ENCODE peak calls at places on chromosomes 7 and 10, in six cellular contexts. V is HCT116, X is MM.1S, N is GM23248, W is neural progenitor cell, P is SK-N-SH. A is an unnamed sample.

GRCh38 chr10:49803988-49804387 is 41.9 kb upstream of the OGDHL start:
- DNase-seq in V (no peak), X (no peak), N (peak), W (no peak), P (no peak), A (peak)

GRCh38 chr10:132700168-132701098 is 85.5 kb downstream of the NKX6-2 start:
- DNase-seq in V (no peak), X (no peak), N (peak), W (no peak), P (no peak), A (no peak)

GRCh38 chr7:33903770-33904679 is 1.3 kb upstream of the BMPER start:
- DNase-seq in V (no peak), X (peak), N (peak), W (peak), P (peak), A (no peak)

GRCh38 chr7:37645276-37646040 is 38.1 kb upstream of the GPR141 start:
- DNase-seq in V (no peak), X (peak), N (no peak), W (no peak), P (no peak), A (no peak)

GRCh38 chr10:125095776-125096175 is 64.6 kb downstream of the CTBP2 start:
- DNase-seq in V (no peak), X (no peak), N (no peak), W (no peak), P (no peak), A (no peak)

GRCh38 chr7:1564603-1565022 is 5.2 kb downstream of the PSMG3 start:
- DNase-seq in V (no peak), X (no peak), N (peak), W (no peak), P (no peak), A (peak)

GRCh38 chr7:45920543-45921380 is at the start of gene IGFBP3:
- DNase-seq in V (no peak), X (peak), N (peak), W (peak), P (peak), A (peak)

GRCh38 chr7:78018541-78019456 is 220.2 kb downstream of the PHTF2 start:
- DNase-seq in V (no peak), X (no peak), N (peak), W (peak), P (peak), A (peak)

GRCh38 chr7:134458341-134458805 is 527 bp downstream of the AKR1B1 start:
- DNase-seq in V (no peak), X (peak), N (peak), W (peak), P (peak), A (no peak)

GRCh38 chr7:150971242-150972048 is 6.7 kb downstream of the KCNH2 start:
- DNase-seq in V (no peak), X (no peak), N (no peak), W (peak), P (peak), A (no peak)

GRCh38 chr10:79280956-79281355 is 66.3 kb upstream of the PPIF start:
- DNase-seq in V (no peak), X (no peak), N (no peak), W (no peak), P (no peak), A (no peak)

GRCh38 chr10:86635402-86635801 is 18.9 kb upstream of the OPN4 start:
- DNase-seq in V (no peak), X (no peak), N (peak), W (no peak), P (no peak), A (peak)

GRCh38 chr10:79270471-79271246 is 76.6 kb upstream of the PPIF start:
- DNase-seq in V (no peak), X (no peak), N (no peak), W (no peak), P (peak), A (no peak)

GRCh38 chr10:480928-481551 is 208.4 kb downstream of the DIP2C start:
- DNase-seq in V (no peak), X (no peak), N (no peak), W (no peak), P (peak), A (no peak)

GRCh38 chr7:66281678-66282593 is 76.8 kb downstream of the TPST1 start:
- DNase-seq in V (peak), X (no peak), N (peak), W (no peak), P (no peak), A (peak)

GRCh38 chr7:141333459-141333858 is 217.8 kb upstream of the AGK start:
- DNase-seq in V (no peak), X (peak), N (peak), W (peak), P (no peak), A (no peak)

GRCh38 chr7:34928052-34928451 is 109.2 kb downstream of the DPY19L1 start:
- DNase-seq in V (peak), X (peak), N (peak), W (peak), P (peak), A (peak)

GRCh38 chr7:23246540-23246939 is at the start of gene GPNMB:
- DNase-seq in V (no peak), X (no peak), N (peak), W (no peak), P (peak), A (peak)

GRCh38 chr7:91772100-91772794 is 108.3 kb downstream of the MTERF1 start:
- DNase-seq in V (no peak), X (no peak), N (peak), W (no peak), P (no peak), A (peak)

GRCh38 chr10:120979435-120980315 is 128.5 kb downstream of the WDR11 start:
- DNase-seq in V (peak), X (peak), N (peak), W (peak), P (peak), A (no peak)

GRCh38 chr10:72292223-72292691 is 18.5 kb downstream of the DDIT4 start:
- DNase-seq in V (peak), X (no peak), N (peak), W (no peak), P (no peak), A (peak)

GRCh38 chr10:7444576-7445226 is 33.9 kb upstream of the SFMBT2 start:
- DNase-seq in V (no peak), X (no peak), N (no peak), W (peak), P (peak), A (no peak)

GRCh38 chr7:100679927-100680588 is 6.5 kb downstream of the GNB2 start:
- DNase-seq in V (no peak), X (no peak), N (peak), W (no peak), P (peak), A (no peak)
- TF ChIP-seq EZH2phosphoT487 in V (no peak), X (no peak), N (no peak), W (no peak), P (no peak), A (no peak)

DNA sequence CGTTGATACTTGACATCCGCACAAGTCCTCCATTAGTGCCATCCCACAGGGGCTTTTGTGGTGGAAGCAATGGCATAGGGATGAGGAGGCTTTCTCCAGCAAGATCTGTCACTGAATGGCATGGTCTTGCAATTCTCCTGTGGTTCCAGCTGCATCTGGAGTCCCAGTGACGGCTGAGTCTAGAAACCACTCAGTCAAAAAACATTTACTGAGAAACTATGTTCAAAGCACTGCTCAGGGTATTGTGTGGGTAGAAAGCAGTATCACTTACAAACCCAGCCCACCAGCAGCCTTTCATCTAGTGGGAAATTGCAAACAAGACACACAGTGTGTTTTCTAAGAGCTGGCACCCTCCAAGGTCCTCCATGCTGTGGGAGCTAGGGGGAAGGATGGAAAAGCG is 135.0 kb upstream of the YAE1 start:
- DNase-seq in V (no peak), X (no peak), N (no peak), W (no peak), P (no peak), A (no peak)
- H2AFZ ChIP-seq in V (no peak), X (no peak), N (no peak), W (no peak), P (no peak), A (no peak)

GRCh38 chr10:113415246-113415645 is 137.6 kb upstream of the HABP2 start:
- DNase-seq in V (no peak), X (no peak), N (peak), W (no peak), P (no peak), A (peak)
- H3K9ac ChIP-seq in V (no peak), X (no peak), N (no peak), W (no peak), P (no peak), A (no peak)

GRCh38 chr7:117791877-117792780 is 81.1 kb downstream of the CTTNBP2 start:
- DNase-seq in V (no peak), X (no peak), N (no peak), W (no peak), P (no peak), A (no peak)
- TF ChIP-seq EZH2phosphoT487 in V (no peak), X (no peak), N (no peak), W (no peak), P (no peak), A (no peak)

DNA sequence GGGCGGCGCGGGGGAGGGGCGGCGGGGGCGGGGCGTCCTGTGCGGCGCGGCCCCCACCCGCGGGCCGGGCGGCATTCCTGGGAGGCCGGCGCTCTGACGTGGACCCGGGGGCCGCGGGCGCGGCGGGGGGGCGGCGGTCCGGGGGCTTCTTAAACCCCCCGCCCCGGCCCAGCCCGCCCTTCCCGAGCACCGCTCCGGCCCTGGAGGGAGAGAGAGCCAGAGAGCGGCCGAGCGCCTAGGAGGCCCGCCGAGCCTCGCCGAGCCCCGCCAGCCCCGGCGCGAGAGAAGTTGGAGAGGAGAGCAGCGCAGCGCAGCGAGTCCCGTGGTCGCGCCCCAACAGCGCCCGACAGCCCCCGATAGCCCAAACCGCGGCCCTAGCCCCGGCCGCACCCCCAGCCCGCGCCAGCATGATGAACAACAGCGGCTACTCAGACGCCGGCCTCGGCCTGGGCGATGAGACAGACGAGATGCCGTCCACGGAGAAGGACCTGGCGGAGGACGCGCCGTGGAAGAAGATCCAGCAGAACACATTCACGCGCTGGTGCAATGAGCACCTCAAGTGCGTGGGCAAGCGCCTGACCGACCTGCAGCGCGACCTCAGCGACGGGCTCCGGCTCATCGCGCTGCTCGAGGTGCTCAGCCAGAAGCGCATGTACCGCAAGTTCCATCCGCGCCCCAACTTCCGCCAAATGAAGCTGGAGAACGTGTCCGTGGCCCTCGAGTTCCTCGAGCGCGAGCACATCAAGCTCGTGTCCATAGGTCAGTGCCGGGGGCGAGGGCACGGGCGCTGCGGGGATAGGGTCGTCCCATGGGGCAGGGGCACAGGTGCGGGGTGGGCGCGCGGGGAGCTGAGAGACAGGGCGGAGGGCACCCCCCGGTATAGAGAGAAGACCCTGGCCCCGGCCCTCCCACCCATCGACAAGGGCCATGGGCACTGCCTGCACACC is at the start of gene FLNC:
- DNase-seq in V (no peak), X (no peak), N (peak), W (peak), P (peak), A (peak)
- H2AFZ ChIP-seq in V (peak), X (peak), N (peak), W (peak), P (peak), A (peak)

DNA sequence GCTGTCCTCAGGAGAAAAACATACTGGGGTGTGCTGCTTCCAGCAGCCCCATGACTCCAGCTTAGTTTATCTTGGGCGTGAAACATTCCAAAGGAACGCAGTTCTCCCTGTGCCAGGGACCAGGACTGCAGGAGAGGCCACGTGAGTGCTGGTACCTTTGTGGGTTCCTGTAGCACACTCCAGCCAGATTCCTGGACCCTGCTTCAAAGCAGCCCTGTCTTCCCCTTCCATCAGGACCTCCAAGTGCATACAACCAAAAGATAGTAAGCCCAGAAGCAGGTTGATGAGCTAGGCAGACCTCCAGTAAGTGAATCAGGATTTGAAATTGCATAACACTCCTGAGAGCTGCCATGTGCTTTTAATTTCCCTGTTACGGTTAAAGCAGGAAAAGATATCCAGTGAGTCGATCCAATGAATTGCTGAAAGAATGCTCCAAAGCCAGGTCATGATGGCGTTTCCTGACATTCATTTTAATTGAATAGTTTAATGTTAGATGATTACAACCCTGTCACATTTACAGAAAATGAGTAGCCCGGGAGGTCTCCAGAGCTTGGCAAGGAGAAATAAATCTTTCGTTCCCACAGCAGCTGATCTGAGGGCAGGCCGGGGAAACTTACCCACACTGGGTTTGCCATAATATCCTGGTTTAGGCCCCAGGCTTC is 38.9 kb upstream of the CPXM2 start:
- DNase-seq in V (no peak), X (no peak), N (peak), W (no peak), P (no peak), A (no peak)
- H3K9ac ChIP-seq in V (no peak), X (no peak), N (peak), W (no peak), P (no peak), A (no peak)

A was measured in PC-3.